ENCODE peak calls at places on chromosomes 1 and 21, in nine cellular contexts. I is right lobe of liver, J is A673, F is sigmoid colon, V is mammary epithelial cell, N is lung, G is upper lobe of right lung, M is colonic mucosa, U is cardiac muscle cell. E is an unnamed sample.

GRCh38 chr21:42160950-42161225 is 58.1 kb upstream of the ABCG1 start:
- DNase-seq in I (no peak), J (no peak), F (peak), V (no peak), N (no peak), G (peak), M (no peak), U (no peak), E (no peak)

GRCh38 chr1:32336963-32337675 is 1.1 kb upstream of the MARCKSL1 start:
- DNase-seq in I (peak), J (peak), F (no peak), V (peak), N (peak), G (peak), M (no peak), U (peak), E (no peak)

GRCh38 chr1:53331446-53332187 is 3.7 kb upstream of the LRP8 start:
- DNase-seq in I (peak), J (no peak), F (peak), V (no peak), N (no peak), G (peak), M (no peak), U (no peak), E (no peak)

GRCh38 chr1:194208674-194209073 is 1022.3 kb upstream of the B3GALT2 start:
- DNase-seq in I (no peak), J (no peak), F (no peak), V (no peak), N (no peak), G (no peak), M (no peak), U (no peak), E (no peak)

GRCh38 chr1:22607154-22607553 is 29.3 kb upstream of the C1QA start:
- DNase-seq in I (no peak), J (no peak), F (no peak), V (no peak), N (no peak), G (peak), M (no peak), U (no peak), E (no peak)

GRCh38 chr1:26285366-26286063 is 5.6 kb downstream of the SH3BGRL3 start:
- DNase-seq in I (peak), J (peak), F (no peak), V (no peak), N (no peak), G (no peak), M (peak), U (no peak), E (no peak)

GRCh38 chr1:91579658-91580228 is 79.1 kb downstream of the CDC7 start:
- DNase-seq in I (no peak), J (no peak), F (peak), V (no peak), N (no peak), G (no peak), M (no peak), U (no peak), E (no peak)

GRCh38 chr1:23424171-23424959 is at the start of gene TCEA3:
- DNase-seq in I (peak), J (peak), F (peak), V (no peak), N (peak), G (peak), M (peak), U (no peak), E (no peak)

GRCh38 chr21:26115899-26116298 is 54.7 kb downstream of the APP start:
- DNase-seq in I (no peak), J (no peak), F (no peak), V (peak), N (no peak), G (no peak), M (no peak), U (peak), E (peak)

GRCh38 chr1:18293291-18293690 is 185.7 kb downstream of the IGSF21 start:
- DNase-seq in I (no peak), J (no peak), F (no peak), V (no peak), N (no peak), G (no peak), M (no peak), U (no peak), E (no peak)

GRCh38 chr1:54857066-54857660 is 29.8 kb downstream of the DHCR24 start:
- DNase-seq in I (no peak), J (no peak), F (no peak), V (no peak), N (no peak), G (peak), M (no peak), U (peak), E (no peak)

GRCh38 chr1:167221126-167221803 is 579 bp downstream of the POU2F1 start:
- DNase-seq in I (no peak), J (no peak), F (no peak), V (peak), N (peak), G (no peak), M (peak), U (peak), E (no peak)

GRCh38 chr1:180594723-180595122 is 36.0 kb downstream of the OVAAL start:
- DNase-seq in I (no peak), J (no peak), F (no peak), V (no peak), N (no peak), G (no peak), M (no peak), U (no peak), E (no peak)

GRCh38 chr1:75992312-75992711 is 60.1 kb upstream of the ASB17 start:
- DNase-seq in I (no peak), J (no peak), F (no peak), V (no peak), N (no peak), G (no peak), M (no peak), U (no peak), E (peak)

GRCh38 chr1:206802401-206802800 is 30.1 kb upstream of the IL10 start:
- DNase-seq in I (no peak), J (no peak), F (no peak), V (no peak), N (no peak), G (no peak), M (no peak), U (no peak), E (no peak)

GRCh38 chr21:46099476-46099875 is 1.6 kb downstream of the COL6A2 start:
- DNase-seq in I (peak), J (no peak), F (peak), V (no peak), N (peak), G (peak), M (peak), U (peak), E (no peak)

GRCh38 chr1:59422921-59423575 is 126.2 kb downstream of the FGGY start:
- DNase-seq in I (peak), J (peak), F (peak), V (no peak), N (peak), G (peak), M (peak), U (peak), E (no peak)

GRCh38 chr1:100959502-100960060 is 63.7 kb downstream of the SLC30A7 start:
- DNase-seq in I (no peak), J (no peak), F (no peak), V (no peak), N (no peak), G (no peak), M (no peak), U (no peak), E (no peak)

GRCh38 chr1:158153179-158153578 is 27.5 kb upstream of the CD1D start:
- DNase-seq in I (no peak), J (no peak), F (no peak), V (peak), N (no peak), G (no peak), M (no peak), U (no peak), E (no peak)

GRCh38 chr21:46128106-46128982 is 27.0 kb downstream of the FTCD start:
- DNase-seq in I (peak), J (no peak), F (peak), V (no peak), N (no peak), G (peak), M (no peak), U (no peak), E (no peak)

GRCh38 chr1:244273845-244274619 is 177.7 kb downstream of the ADSS2 start:
- DNase-seq in I (peak), J (peak), F (peak), V (peak), N (peak), G (peak), M (peak), U (peak), E (peak)

GRCh38 chr1:116709666-116710167 is 42.2 kb upstream of the IGSF3 start:
- DNase-seq in I (no peak), J (no peak), F (no peak), V (no peak), N (no peak), G (no peak), M (no peak), U (no peak), E (no peak)

GRCh38 chr1:14929547-14930223 is 223.9 kb upstream of the TMEM51 start:
- DNase-seq in I (no peak), J (peak), F (no peak), V (no peak), N (no peak), G (no peak), M (peak), U (peak), E (peak)

GRCh38 chr1:51735746-51736254 is 118.9 kb downstream of the OSBPL9 start:
- DNase-seq in I (no peak), J (no peak), F (no peak), V (no peak), N (no peak), G (no peak), M (no peak), U (no peak), E (no peak)

GRCh38 chr21:34510148-34511142 is 1.6 kb downstream of the KCNE1 start:
- DNase-seq in I (peak), J (peak), F (peak), V (peak), N (peak), G (peak), M (peak), U (peak), E (no peak)

GRCh38 chr1:95984975-95985374 is 736.6 kb upstream of the PTBP2 start:
- DNase-seq in I (no peak), J (no peak), F (no peak), V (no peak), N (no peak), G (no peak), M (no peak), U (no peak), E (no peak)

GRCh38 chr1:18886003-18886335 is 16.4 kb downstream of the ALDH4A1 start:
- DNase-seq in I (no peak), J (no peak), F (no peak), V (peak), N (no peak), G (no peak), M (no peak), U (peak), E (no peak)

GRCh38 chr1:89221341-89221740 is 22.6 kb upstream of the GBP4 start:
- DNase-seq in I (no peak), J (no peak), F (no peak), V (no peak), N (no peak), G (no peak), M (no peak), U (no peak), E (no peak)

DNA sequence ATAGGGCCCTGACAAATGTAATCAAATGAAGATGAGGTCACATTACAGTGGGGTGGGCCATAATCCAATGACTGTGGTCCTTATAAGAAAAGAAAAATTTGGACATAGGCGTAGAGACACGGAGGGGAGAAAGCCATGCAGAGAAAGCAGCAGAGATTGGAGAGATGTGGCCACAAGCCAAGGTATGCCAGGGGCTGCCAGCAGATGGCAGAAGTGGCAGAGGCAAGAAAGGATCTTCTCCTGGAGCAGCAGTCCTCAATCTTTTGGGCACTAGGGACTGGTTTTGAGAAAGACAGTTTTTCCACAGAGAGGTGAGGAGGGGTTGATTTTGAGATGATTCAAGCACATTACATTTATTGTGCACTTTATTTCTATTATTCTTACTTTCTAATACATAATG is 355.1 kb downstream of the NPHP4 start:
- DNase-seq in I (no peak), J (peak), F (no peak), V (no peak), N (no peak), G (no peak), M (peak), U (no peak), E (no peak)
- TF ChIP-seq CTCF in I (peak), J (peak), F (no peak), V (peak), N (no peak), G (peak), M (peak), U (peak), E (peak)

DNA sequence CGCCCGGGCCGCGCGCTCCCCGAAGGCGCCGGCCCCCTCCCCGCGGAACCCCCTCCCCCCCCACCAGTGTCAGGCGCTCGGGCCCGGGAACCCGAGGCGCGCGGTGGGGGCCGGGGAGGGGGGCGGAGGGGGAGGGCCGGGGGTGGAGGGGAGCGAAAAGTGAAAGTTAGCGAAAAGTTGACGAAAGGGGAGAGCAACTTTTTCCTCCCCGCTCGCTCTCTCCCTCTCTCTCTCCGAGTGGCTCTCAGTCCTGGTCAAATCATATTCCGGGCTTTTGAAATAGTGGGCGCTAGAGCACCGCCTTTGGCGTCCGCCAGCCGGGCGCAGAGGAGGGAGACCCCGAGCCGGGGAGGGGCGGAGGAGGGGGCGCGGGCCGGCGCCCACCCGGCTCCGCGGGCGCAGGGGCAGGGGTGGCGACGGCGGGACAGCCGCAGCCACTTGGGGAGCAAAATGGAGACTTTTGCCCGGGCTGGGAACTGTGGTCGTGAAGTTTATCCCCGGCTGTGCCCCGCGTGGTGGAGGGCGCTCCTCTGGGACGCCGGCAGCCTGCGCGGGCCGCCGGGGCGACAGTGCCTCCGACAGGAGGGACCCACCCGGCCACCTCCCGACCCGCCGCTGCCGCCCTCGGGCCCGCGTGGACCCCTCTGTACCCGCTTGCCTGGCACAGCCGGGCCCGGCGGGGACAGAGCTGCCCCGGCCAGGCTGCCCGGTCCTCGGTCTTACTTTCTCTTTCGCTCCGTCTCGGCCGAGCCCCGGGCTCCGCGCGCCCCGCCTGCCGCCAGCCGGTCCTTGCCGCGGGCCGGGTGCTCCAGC is 694 bp downstream of the PRDM16 start:
- DNase-seq in I (peak), J (peak), F (peak), V (peak), N (peak), G (peak), M (peak), U (peak), E (peak)
- H3K4me3 ChIP-seq in I (peak), J (peak), F (peak), V (peak), N (peak), G (peak), M (peak), U (peak), E (peak)

DNA sequence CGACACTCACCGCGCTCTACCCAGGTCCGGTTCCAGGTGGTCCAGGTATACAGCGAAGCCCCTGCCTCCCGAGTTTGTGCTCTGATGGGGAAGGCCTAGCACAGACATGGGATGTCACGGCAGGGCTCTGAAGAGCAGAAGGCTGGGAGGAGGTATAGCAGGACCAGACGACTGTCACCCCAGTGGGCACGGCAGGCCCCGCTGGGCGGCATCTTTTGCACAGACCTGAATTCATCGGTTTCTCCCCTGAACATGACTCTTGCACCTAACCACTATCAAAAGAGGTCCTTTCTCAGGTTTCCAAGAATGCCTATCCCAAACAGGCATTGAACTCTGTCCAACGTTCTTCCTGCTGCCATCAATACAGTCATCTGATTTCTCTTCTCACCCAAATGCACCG is 30.6 kb downstream of the ARHGEF16 start:
- DNase-seq in I (no peak), J (no peak), F (no peak), V (no peak), N (no peak), G (no peak), M (no peak), U (no peak), E (no peak)
- TF ChIP-seq CTCF in I (no peak), J (no peak), F (no peak), V (no peak), N (no peak), G (no peak), M (no peak), U (no peak), E (no peak)

GRCh38 chr21:45009616-45010015 is 64.8 kb upstream of the ADARB1 start:
- DNase-seq in I (no peak), J (no peak), F (no peak), V (no peak), N (no peak), G (no peak), M (no peak), U (no peak), E (no peak)

GRCh38 chr21:45010860-45011259 is 63.5 kb upstream of the ADARB1 start:
- DNase-seq in I (no peak), J (no peak), F (no peak), V (no peak), N (no peak), G (no peak), M (no peak), U (no peak), E (no peak)

GRCh38 chr21:45011911-45012660 is 62.3 kb upstream of the ADARB1 start:
- DNase-seq in I (peak), J (peak), F (peak), V (peak), N (no peak), G (peak), M (no peak), U (peak), E (peak)

GRCh38 chr21:45011426-45011825 is 63.0 kb upstream of the ADARB1 start:
- DNase-seq in I (peak), J (no peak), F (peak), V (no peak), N (no peak), G (no peak), M (no peak), U (no peak), E (no peak)

GRCh38 chr21:45010096-45010495 is 64.3 kb upstream of the ADARB1 start:
- DNase-seq in I (no peak), J (no peak), F (no peak), V (peak), N (no peak), G (no peak), M (no peak), U (no peak), E (no peak)
- H3K4me3 ChIP-seq in I (no peak), J (no peak), F (no peak), V (no peak), N (no peak), G (no peak), M (no peak), U (no peak), E (no peak)

GRCh38 chr1:234550341-234551031 is 59.5 kb downstream of the IRF2BP2 start:
- DNase-seq in I (no peak), J (no peak), F (peak), V (no peak), N (no peak), G (peak), M (no peak), U (no peak), E (no peak)

GRCh38 chr1:234554157-234554477 is 55.9 kb downstream of the IRF2BP2 start:
- DNase-seq in I (no peak), J (no peak), F (peak), V (no peak), N (no peak), G (no peak), M (no peak), U (peak), E (no peak)

GRCh38 chr1:234549447-234550021 is 60.4 kb downstream of the IRF2BP2 start:
- DNase-seq in I (no peak), J (no peak), F (peak), V (no peak), N (no peak), G (no peak), M (no peak), U (no peak), E (no peak)

GRCh38 chr1:234553241-234554156 is 56.5 kb downstream of the IRF2BP2 start:
- DNase-seq in I (no peak), J (peak), F (peak), V (no peak), N (no peak), G (no peak), M (no peak), U (peak), E (peak)

DNA sequence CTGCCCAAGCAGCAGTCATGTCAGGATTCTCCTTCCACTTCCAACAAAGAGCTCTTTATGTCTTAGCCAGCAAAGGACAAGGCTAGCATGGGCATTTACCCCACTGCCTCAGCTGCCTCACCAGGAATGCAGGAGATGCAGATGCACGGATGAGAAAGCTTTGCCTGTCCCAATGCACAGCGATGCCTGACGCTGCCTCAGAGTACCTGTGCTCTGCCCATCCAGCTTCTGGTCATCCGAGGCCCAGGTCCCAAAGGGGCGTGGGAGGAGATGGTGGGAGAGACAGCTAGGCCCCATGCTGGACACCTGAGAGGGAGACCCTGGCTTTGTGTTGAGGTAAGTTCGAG is 59.0 kb downstream of the IRF2BP2 start:
- DNase-seq in I (no peak), J (no peak), F (peak), V (no peak), N (no peak), G (no peak), M (no peak), U (no peak), E (no peak)
- TF ChIP-seq CTCF in I (no peak), J (no peak), F (no peak), V (no peak), N (no peak), G (no peak), M (no peak), U (no peak), E (no peak)

GRCh38 chr1:221908573-221908972 is 166.7 kb upstream of the DUSP10 start:
- DNase-seq in I (no peak), J (no peak), F (no peak), V (no peak), N (no peak), G (no peak), M (no peak), U (no peak), E (no peak)

GRCh38 chr1:221912230-221912629 is 170.3 kb upstream of the DUSP10 start:
- DNase-seq in I (no peak), J (no peak), F (no peak), V (peak), N (no peak), G (no peak), M (no peak), U (no peak), E (no peak)

GRCh38 chr1:221913351-221913750 is 171.5 kb upstream of the DUSP10 start:
- DNase-seq in I (no peak), J (no peak), F (no peak), V (no peak), N (no peak), G (no peak), M (no peak), U (no peak), E (no peak)

GRCh38 chr1:221910222-221910621 is 168.3 kb upstream of the DUSP10 start:
- DNase-seq in I (no peak), J (no peak), F (no peak), V (no peak), N (no peak), G (no peak), M (no peak), U (no peak), E (no peak)

GRCh38 chr1:221911714-221912113 is 169.8 kb upstream of the DUSP10 start:
- DNase-seq in I (no peak), J (no peak), F (no peak), V (no peak), N (no peak), G (no peak), M (no peak), U (no peak), E (no peak)
- H3K4me3 ChIP-seq in I (no peak), J (no peak), F (no peak), V (no peak), N (no peak), G (no peak), M (no peak), U (no peak), E (no peak)